ENCODE peak calls at places on chromosomes 6 and 20, in four cellular contexts. N is right cardiac atrium; A is effector memory CD4-positive, alpha-beta T cell; T is psoas muscle. W is an unnamed sample. For H3K27me3, the result is how much of the 10 kb centered on the place peaks cover.

GRCh38 chr20:62652051-62652893 is 10.0 kb downstream of the SLCO4A1 start:
- DNase-seq in N (peak), A (peak), T (peak), W (peak)

GRCh38 chr6:158595223-158595622 is 35.3 kb downstream of the TMEM181 start:
- DNase-seq in N (no peak), A (no peak), T (no peak), W (no peak)

GRCh38 chr6:155418017-155418749 is 37.5 kb downstream of the NOX3 start:
- DNase-seq in N (peak), A (peak), T (peak), W (peak)

GRCh38 chr6:106732541-106732940 is 103.2 kb downstream of the QRSL1 start:
- DNase-seq in N (no peak), A (no peak), T (no peak), W (no peak)

GRCh38 chr6:2611092-2611491 is 139.6 kb downstream of the MYLK4 start:
- DNase-seq in N (no peak), A (no peak), T (no peak), W (no peak)

GRCh38 chr20:19932170-19932667 is 84.9 kb upstream of the NAA20 start:
- DNase-seq in N (peak), A (no peak), T (peak), W (no peak)

GRCh38 chr20:58231678-58232077 is 3.2 kb upstream of the ANKRD60 start:
- DNase-seq in N (no peak), A (no peak), T (no peak), W (no peak)

GRCh38 chr6:26607434-26608230 is 10.9 kb downstream of the ABT1 start:
- DNase-seq in N (no peak), A (no peak), T (no peak), W (peak)

GRCh38 chr20:651713-652610 is 1.0 kb downstream of the SRXN1 start:
- DNase-seq in N (no peak), A (no peak), T (no peak), W (no peak)

GRCh38 chr20:63950701-63951397 is 5.4 kb downstream of the UCKL1 start:
- DNase-seq in N (no peak), A (no peak), T (no peak), W (no peak)

GRCh38 chr6:82298012-82298411 is 50.5 kb upstream of the IBTK start:
- DNase-seq in N (no peak), A (no peak), T (no peak), W (no peak)

GRCh38 chr20:4740774-4741431 is 19.2 kb downstream of the PRND start:
- DNase-seq in N (peak), A (peak), T (peak), W (peak)

GRCh38 chr20:36754656-36755222 is 8.8 kb upstream of the NDRG3 start:
- DNase-seq in N (no peak), A (no peak), T (no peak), W (peak)

GRCh38 chr6:12440981-12441380 is 150.8 kb downstream of the EDN1 start:
- DNase-seq in N (no peak), A (no peak), T (no peak), W (no peak)

GRCh38 chr6:169382735-169383134 is 129.1 kb upstream of the THBS2 start:
- DNase-seq in N (no peak), A (no peak), T (no peak), W (no peak)

GRCh38 chr20:36543187-36544133 is 2.1 kb downstream of the MYL9 start:
- DNase-seq in N (peak), A (no peak), T (peak), W (no peak)

GRCh38 chr6:14822689-14823088 is 423.2 kb upstream of the JARID2 start:
- DNase-seq in N (no peak), A (no peak), T (no peak), W (no peak)

GRCh38 chr6:163588211-163588919 is 173.8 kb downstream of the QKI start:
- DNase-seq in N (no peak), A (no peak), T (peak), W (no peak)

GRCh38 chr6:61809004-61809595 is 476.9 kb downstream of the KHDRBS2 start:
- DNase-seq in N (no peak), A (no peak), T (no peak), W (no peak)

GRCh38 chr20:2845607-2846006 is 5.1 kb downstream of the VPS16 start:
- DNase-seq in N (no peak), A (no peak), T (no peak), W (no peak)

GRCh38 chr6:75397806-75398465 is 95.7 kb downstream of the FILIP1 start:
- DNase-seq in N (no peak), A (no peak), T (no peak), W (no peak)

GRCh38 chr6:33856655-33857054 is 52.9 kb upstream of the MLN start:
- DNase-seq in N (no peak), A (peak), T (no peak), W (peak)

GRCh38 chr20:44370639-44371218 is 15.2 kb downstream of the HNF4A start:
- DNase-seq in N (no peak), A (no peak), T (no peak), W (no peak)

DNA sequence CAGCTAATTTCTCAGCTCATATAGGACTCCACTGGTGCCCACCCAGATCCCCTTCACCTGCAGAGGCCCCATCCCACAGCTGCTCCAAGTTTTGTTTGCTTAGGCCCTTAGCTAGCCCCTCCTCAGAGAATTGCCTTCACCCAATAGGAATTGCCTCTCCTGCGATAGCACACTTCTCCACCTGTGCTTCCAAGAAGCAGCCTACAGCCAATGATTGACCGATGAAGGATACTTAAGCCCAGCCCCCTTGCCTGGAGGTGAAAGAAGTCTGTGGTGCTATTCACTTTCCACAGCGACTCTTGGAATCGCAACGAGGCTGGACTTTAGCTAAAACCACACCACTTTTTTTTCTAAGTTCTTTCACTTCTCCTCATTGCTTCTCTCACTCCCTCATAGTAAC is 353.2 kb upstream of the BTBD3 start:
- DNase-seq in N (no peak), A (no peak), T (no peak), W (no peak)
- H3K27me3 ChIP-seq in N (under half), A (under half), T (under half), W (under half)

GRCh38 chr6:6643398-6643797 is 54.9 kb downstream of the LY86 start:
- DNase-seq in N (no peak), A (no peak), T (no peak), W (no peak)

GRCh38 chr6:6648659-6649343 is 60.3 kb downstream of the LY86 start:
- DNase-seq in N (no peak), A (no peak), T (no peak), W (no peak)

GRCh38 chr6:6645266-6645917 is 56.9 kb downstream of the LY86 start:
- DNase-seq in N (no peak), A (no peak), T (no peak), W (no peak)

GRCh38 chr6:6646859-6647258 is 58.3 kb downstream of the LY86 start:
- DNase-seq in N (no peak), A (no peak), T (no peak), W (no peak)

DNA sequence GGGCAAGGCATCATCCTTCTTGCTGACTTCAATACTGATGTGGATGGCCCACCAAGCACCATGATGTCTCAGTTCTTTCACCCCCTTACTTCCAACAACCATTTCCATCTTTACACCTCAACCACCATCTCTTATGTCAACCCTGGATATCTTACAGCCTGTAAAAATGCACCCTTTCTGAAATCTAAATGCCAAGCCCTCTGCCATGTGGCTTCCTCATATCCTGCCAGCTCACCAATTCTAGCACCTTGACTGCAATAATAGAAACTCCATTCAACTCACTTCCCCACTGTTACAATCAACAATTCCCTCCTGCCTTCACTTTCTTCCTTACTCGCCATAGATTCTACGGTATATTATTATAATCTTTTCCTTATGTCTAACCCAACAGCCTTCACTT is 57.9 kb downstream of the LY86 start:
- DNase-seq in N (no peak), A (no peak), T (no peak), W (no peak)
- H3K27ac ChIP-seq in N (no peak), A (no peak), T (no peak), W (no peak)

GRCh38 chr20:47788741-47789080 is 3.4 kb upstream of the SULF2 start:
- DNase-seq in N (no peak), A (no peak), T (no peak), W (no peak)
- H3K27me3 ChIP-seq in N (under half), A (under half), T (under half), W (under half)

DNA sequence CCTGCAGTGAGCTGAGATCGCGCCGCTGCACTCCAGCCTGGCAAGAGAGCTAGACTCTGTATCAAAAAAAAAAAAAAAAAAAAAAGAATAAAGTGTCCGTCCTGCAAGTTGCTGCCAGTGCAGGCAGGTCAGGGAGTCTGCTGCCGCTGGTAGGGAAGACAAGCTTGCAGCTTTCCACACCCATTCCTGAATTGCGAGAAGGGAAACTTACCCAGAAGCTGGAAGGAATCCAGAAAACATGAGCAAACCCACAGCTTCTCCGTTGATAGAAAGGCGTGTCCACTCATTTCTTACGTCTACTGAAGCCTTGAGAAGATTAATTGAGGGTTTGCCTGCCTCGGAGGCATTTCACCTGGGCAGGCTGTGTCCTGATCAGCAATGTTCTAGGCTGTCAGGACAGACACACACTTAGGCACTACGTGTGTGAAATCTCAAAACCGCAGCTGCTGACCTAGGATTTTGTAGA is 61.6 kb upstream of the DSP start:
- DNase-seq in N (no peak), A (no peak), T (no peak), W (no peak)
- H3K27ac ChIP-seq in N (no peak), A (no peak), T (no peak), W (no peak)